ENCODE peak calls at places on chromosomes 12 and 14, in seven cellular contexts. One of them, this sample, is unnamed.

GRCh38 chr12:16165506-16165905 is 112.0 kb downstream of the SLC15A5 start:
- DNase-seq in HFFc6: peak; percentile 35
- DNase-seq in adipocyte: peak; percentile 42
- DNase-seq in omental fat pad: no peak
- DNase-seq in naive thymus-derived CD4-positive, alpha-beta T cell: no peak
- DNase-seq in A549: peak; percentile 16
- DNase-seq in stimulated activated CD4-positive, alpha-beta T cell treated with anti-CD3 and anti-CD28 coated beads, Interleukin-15, amount 100 ng/mL, for 48 hours: no peak
- DNase-seq in this sample: no peak

GRCh38 chr14:103634156-103634555 is 5.1 kb downstream of the KLC1 start:
- DNase-seq in HFFc6: peak; percentile 39
- DNase-seq in adipocyte: no peak
- DNase-seq in omental fat pad: no peak
- DNase-seq in naive thymus-derived CD4-positive, alpha-beta T cell: no peak
- DNase-seq in A549: no peak
- DNase-seq in stimulated activated CD4-positive, alpha-beta T cell treated with anti-CD3 and anti-CD28 coated beads, Interleukin-15, amount 100 ng/mL, for 48 hours: no peak
- DNase-seq in this sample: no peak

GRCh38 chr14:49249022-49249421 is 337.2 kb downstream of the RPS29 start:
- DNase-seq in HFFc6: no peak
- DNase-seq in adipocyte: no peak
- DNase-seq in omental fat pad: no peak
- DNase-seq in naive thymus-derived CD4-positive, alpha-beta T cell: no peak
- DNase-seq in A549: no peak
- DNase-seq in stimulated activated CD4-positive, alpha-beta T cell treated with anti-CD3 and anti-CD28 coated beads, Interleukin-15, amount 100 ng/mL, for 48 hours: no peak
- DNase-seq in this sample: no peak

GRCh38 chr14:31998220-31998559 is 78.9 kb upstream of the ARHGAP5 start:
- DNase-seq in HFFc6: no peak
- DNase-seq in adipocyte: no peak
- DNase-seq in omental fat pad: no peak
- DNase-seq in naive thymus-derived CD4-positive, alpha-beta T cell: no peak
- DNase-seq in A549: no peak
- DNase-seq in stimulated activated CD4-positive, alpha-beta T cell treated with anti-CD3 and anti-CD28 coated beads, Interleukin-15, amount 100 ng/mL, for 48 hours: no peak
- DNase-seq in this sample: no peak

GRCh38 chr12:77070382-77071294 is 5.3 kb upstream of the E2F7 start:
- DNase-seq in HFFc6: no peak
- DNase-seq in adipocyte: no peak
- DNase-seq in omental fat pad: no peak
- DNase-seq in naive thymus-derived CD4-positive, alpha-beta T cell: no peak
- DNase-seq in A549: no peak
- DNase-seq in stimulated activated CD4-positive, alpha-beta T cell treated with anti-CD3 and anti-CD28 coated beads, Interleukin-15, amount 100 ng/mL, for 48 hours: no peak
- DNase-seq in this sample: no peak

GRCh38 chr12:59742831-59743230 is 147.0 kb downstream of the SLC16A7 start:
- DNase-seq in HFFc6: peak; percentile 65
- DNase-seq in adipocyte: peak; percentile 69
- DNase-seq in omental fat pad: no peak
- DNase-seq in naive thymus-derived CD4-positive, alpha-beta T cell: no peak
- DNase-seq in A549: no peak
- DNase-seq in stimulated activated CD4-positive, alpha-beta T cell treated with anti-CD3 and anti-CD28 coated beads, Interleukin-15, amount 100 ng/mL, for 48 hours: no peak
- DNase-seq in this sample: no peak

GRCh38 chr14:80996049-80996901 is 40.9 kb downstream of the TSHR start:
- DNase-seq in HFFc6: peak; percentile 88
- DNase-seq in adipocyte: peak; percentile 93
- DNase-seq in omental fat pad: no peak
- DNase-seq in naive thymus-derived CD4-positive, alpha-beta T cell: peak; percentile 28
- DNase-seq in A549: peak; percentile 65
- DNase-seq in stimulated activated CD4-positive, alpha-beta T cell treated with anti-CD3 and anti-CD28 coated beads, Interleukin-15, amount 100 ng/mL, for 48 hours: no peak
- DNase-seq in this sample: no peak

GRCh38 chr12:120962487-120963054 is 15.8 kb upstream of the HNF1A start:
- DNase-seq in HFFc6: peak; percentile 23
- DNase-seq in adipocyte: no peak
- DNase-seq in omental fat pad: no peak
- DNase-seq in naive thymus-derived CD4-positive, alpha-beta T cell: no peak
- DNase-seq in A549: no peak
- DNase-seq in stimulated activated CD4-positive, alpha-beta T cell treated with anti-CD3 and anti-CD28 coated beads, Interleukin-15, amount 100 ng/mL, for 48 hours: no peak
- DNase-seq in this sample: no peak

GRCh38 chr12:130667421-130667960 is 48.6 kb downstream of the RIMBP2 start:
- DNase-seq in HFFc6: no peak
- DNase-seq in adipocyte: no peak
- DNase-seq in omental fat pad: no peak
- DNase-seq in naive thymus-derived CD4-positive, alpha-beta T cell: no peak
- DNase-seq in A549: no peak
- DNase-seq in stimulated activated CD4-positive, alpha-beta T cell treated with anti-CD3 and anti-CD28 coated beads, Interleukin-15, amount 100 ng/mL, for 48 hours: no peak
- DNase-seq in this sample: no peak

GRCh38 chr12:31590730-31591307 is at the start of gene DENND5B:
- DNase-seq in HFFc6: peak; percentile 33
- DNase-seq in adipocyte: peak; percentile 91
- DNase-seq in omental fat pad: peak; percentile 40
- DNase-seq in naive thymus-derived CD4-positive, alpha-beta T cell: no peak
- DNase-seq in A549: peak; percentile 64
- DNase-seq in stimulated activated CD4-positive, alpha-beta T cell treated with anti-CD3 and anti-CD28 coated beads, Interleukin-15, amount 100 ng/mL, for 48 hours: no peak
- DNase-seq in this sample: peak; percentile 2

GRCh38 chr14:52960627-52961026 is 9.8 kb upstream of the FERMT2 start:
- DNase-seq in HFFc6: no peak
- DNase-seq in adipocyte: no peak
- DNase-seq in omental fat pad: no peak
- DNase-seq in naive thymus-derived CD4-positive, alpha-beta T cell: no peak
- DNase-seq in A549: no peak
- DNase-seq in stimulated activated CD4-positive, alpha-beta T cell treated with anti-CD3 and anti-CD28 coated beads, Interleukin-15, amount 100 ng/mL, for 48 hours: no peak
- DNase-seq in this sample: no peak

GRCh38 chr14:99982449-99983250 is 82.6 kb upstream of the EVL start:
- DNase-seq in HFFc6: peak; percentile 33
- DNase-seq in adipocyte: peak; percentile 85
- DNase-seq in omental fat pad: no peak
- DNase-seq in naive thymus-derived CD4-positive, alpha-beta T cell: peak; percentile 72
- DNase-seq in A549: peak; percentile 65
- DNase-seq in stimulated activated CD4-positive, alpha-beta T cell treated with anti-CD3 and anti-CD28 coated beads, Interleukin-15, amount 100 ng/mL, for 48 hours: peak; percentile 47
- DNase-seq in this sample: peak; percentile 48

GRCh38 chr14:102819176-102819628 is 42.0 kb downstream of the TRAF3 start:
- DNase-seq in HFFc6: no peak
- DNase-seq in adipocyte: no peak
- DNase-seq in omental fat pad: no peak
- DNase-seq in naive thymus-derived CD4-positive, alpha-beta T cell: no peak
- DNase-seq in A549: no peak
- DNase-seq in stimulated activated CD4-positive, alpha-beta T cell treated with anti-CD3 and anti-CD28 coated beads, Interleukin-15, amount 100 ng/mL, for 48 hours: peak; percentile 75
- DNase-seq in this sample: no peak

GRCh38 chr12:93377252-93377542 is 528 bp upstream of the NUDT4 start:
- DNase-seq in HFFc6: no peak
- DNase-seq in adipocyte: no peak
- DNase-seq in omental fat pad: no peak
- DNase-seq in naive thymus-derived CD4-positive, alpha-beta T cell: no peak
- DNase-seq in A549: no peak
- DNase-seq in stimulated activated CD4-positive, alpha-beta T cell treated with anti-CD3 and anti-CD28 coated beads, Interleukin-15, amount 100 ng/mL, for 48 hours: no peak
- DNase-seq in this sample: no peak

GRCh38 chr12:75660107-75660530 is 148.7 kb upstream of the KRR1 start:
- DNase-seq in HFFc6: peak; percentile 71
- DNase-seq in adipocyte: peak; percentile 48
- DNase-seq in omental fat pad: no peak
- DNase-seq in naive thymus-derived CD4-positive, alpha-beta T cell: no peak
- DNase-seq in A549: no peak
- DNase-seq in stimulated activated CD4-positive, alpha-beta T cell treated with anti-CD3 and anti-CD28 coated beads, Interleukin-15, amount 100 ng/mL, for 48 hours: no peak
- DNase-seq in this sample: no peak

GRCh38 chr12:60211244-60211643 is 615.4 kb downstream of the SLC16A7 start:
- DNase-seq in HFFc6: no peak
- DNase-seq in adipocyte: no peak
- DNase-seq in omental fat pad: no peak
- DNase-seq in naive thymus-derived CD4-positive, alpha-beta T cell: no peak
- DNase-seq in A549: no peak
- DNase-seq in stimulated activated CD4-positive, alpha-beta T cell treated with anti-CD3 and anti-CD28 coated beads, Interleukin-15, amount 100 ng/mL, for 48 hours: no peak
- DNase-seq in this sample: no peak

GRCh38 chr12:113102811-113103210 is 32.8 kb downstream of the RASAL1 start:
- DNase-seq in HFFc6: no peak
- DNase-seq in adipocyte: no peak
- DNase-seq in omental fat pad: no peak
- DNase-seq in naive thymus-derived CD4-positive, alpha-beta T cell: no peak
- DNase-seq in A549: no peak
- DNase-seq in stimulated activated CD4-positive, alpha-beta T cell treated with anti-CD3 and anti-CD28 coated beads, Interleukin-15, amount 100 ng/mL, for 48 hours: no peak
- DNase-seq in this sample: no peak

GRCh38 chr12:50101663-50102062 is 2.1 kb upstream of the GPD1 start:
- DNase-seq in HFFc6: peak; percentile 51
- DNase-seq in adipocyte: peak; percentile 65
- DNase-seq in omental fat pad: no peak
- DNase-seq in naive thymus-derived CD4-positive, alpha-beta T cell: no peak
- DNase-seq in A549: peak; percentile 65
- DNase-seq in stimulated activated CD4-positive, alpha-beta T cell treated with anti-CD3 and anti-CD28 coated beads, Interleukin-15, amount 100 ng/mL, for 48 hours: no peak
- DNase-seq in this sample: no peak

GRCh38 chr12:90321369-90321768 is 612.7 kb upstream of the ATP2B1 start:
- DNase-seq in HFFc6: no peak
- DNase-seq in adipocyte: no peak
- DNase-seq in omental fat pad: no peak
- DNase-seq in naive thymus-derived CD4-positive, alpha-beta T cell: no peak
- DNase-seq in A549: no peak
- DNase-seq in stimulated activated CD4-positive, alpha-beta T cell treated with anti-CD3 and anti-CD28 coated beads, Interleukin-15, amount 100 ng/mL, for 48 hours: no peak
- DNase-seq in this sample: no peak

GRCh38 chr14:105151838-105152793 is 16.5 kb downstream of the JAG2 start:
- DNase-seq in HFFc6: no peak
- DNase-seq in adipocyte: no peak
- DNase-seq in omental fat pad: no peak
- DNase-seq in naive thymus-derived CD4-positive, alpha-beta T cell: no peak
- DNase-seq in A549: no peak
- DNase-seq in stimulated activated CD4-positive, alpha-beta T cell treated with anti-CD3 and anti-CD28 coated beads, Interleukin-15, amount 100 ng/mL, for 48 hours: no peak
- DNase-seq in this sample: no peak

GRCh38 chr14:72532686-72533454 is 361.0 kb downstream of the DPF3 start:
- DNase-seq in HFFc6: no peak
- DNase-seq in adipocyte: no peak
- DNase-seq in omental fat pad: no peak
- DNase-seq in naive thymus-derived CD4-positive, alpha-beta T cell: peak; percentile 13
- DNase-seq in A549: no peak
- DNase-seq in stimulated activated CD4-positive, alpha-beta T cell treated with anti-CD3 and anti-CD28 coated beads, Interleukin-15, amount 100 ng/mL, for 48 hours: no peak
- DNase-seq in this sample: peak; percentile 50

GRCh38 chr12:49582840-49583239 is 14.9 kb upstream of the MCRS1 start:
- DNase-seq in HFFc6: no peak
- DNase-seq in adipocyte: peak; percentile 56
- DNase-seq in omental fat pad: no peak
- DNase-seq in naive thymus-derived CD4-positive, alpha-beta T cell: no peak
- DNase-seq in A549: no peak
- DNase-seq in stimulated activated CD4-positive, alpha-beta T cell treated with anti-CD3 and anti-CD28 coated beads, Interleukin-15, amount 100 ng/mL, for 48 hours: no peak
- DNase-seq in this sample: no peak